ENCODE peak calls at places on chromosomes 5 and 9, in four cellular contexts. U is endothelial cell, D is stomach, K is cardiac muscle cell. Z is an unnamed sample.
A peak's percentile ranks its signal among the peaks of the same experiment; 100 is the strongest.

GRCh38 chr5:90638878-90639277 is 80.3 kb downstream of the ADGRV1 start:
- DNase-seq in D (no peak), K (no peak), U (no peak), Z (no peak)

GRCh38 chr9:112475318-112475717 is 11.3 kb upstream of the KIAA1958 start:
- DNase-seq in D (no peak), U (no peak), K (no peak), Z (no peak)

GRCh38 chr9:35606138-35606504 is 1.1 kb downstream of the TESK1 start:
- DNase-seq in D (no peak), U (no peak), K (no peak), Z (no peak)

GRCh38 chr9:134558124-134558805 is 83.3 kb upstream of the COL5A1 start:
- DNase-seq in U (no peak), K (no peak), D (no peak), Z (no peak)

GRCh38 chr5:112119527-112119926 is 299.6 kb downstream of the EPB41L4A start:
- DNase-seq in K (no peak), U (no peak), D (no peak), Z (no peak)

GRCh38 chr5:62475072-62475471 is 62.5 kb downstream of the IPO11 start:
- DNase-seq in D (no peak), K (no peak), U (no peak), Z (no peak)

GRCh38 chr9:136671646-136672430 is 9.1 kb downstream of the EGFL7 start:
- DNase-seq in U (peak; percentile 72), D (no peak), K (peak; percentile 66), Z (peak; percentile 62)

GRCh38 chr5:133854554-133854953 is 113.9 kb downstream of the C5orf15 start:
- DNase-seq in U (no peak), K (no peak), D (peak; percentile 16), Z (no peak)

GRCh38 chr5:159792180-159792579 is 124.1 kb upstream of the ADRA1B start:
- DNase-seq in K (no peak), D (no peak), U (no peak), Z (no peak)

GRCh38 chr9:132616725-132617124 is 34.3 kb downstream of the BARHL1 start:
- DNase-seq in D (no peak), U (no peak), K (no peak), Z (no peak)

GRCh38 chr9:70470050-70471015 is 55.9 kb upstream of the KLF9 start:
- DNase-seq in U (no peak), K (peak; percentile 49), D (peak; percentile 73), Z (no peak)

GRCh38 chr5:7415123-7415522 is 19.2 kb downstream of the ADCY2 start:
- DNase-seq in D (no peak), U (no peak), K (no peak), Z (no peak)

GRCh38 chr5:133232435-133232834 is 180.6 kb downstream of the HSPA4 start:
- DNase-seq in K (no peak), D (no peak), U (no peak), Z (no peak)

GRCh38 chr9:33161011-33161588 is 6.0 kb downstream of the B4GALT1 start:
- DNase-seq in K (no peak), U (no peak), D (peak; percentile 62), Z (no peak)

GRCh38 chr5:172102913-172103629 is 85.0 kb downstream of the STK10 start:
- DNase-seq in U (peak; percentile 46), K (peak; percentile 28), D (peak; percentile 67), Z (no peak)

GRCh38 chr5:136677219-136677618 is 311.9 kb upstream of the TRPC7 start:
- DNase-seq in K (no peak), D (no peak), U (no peak), Z (no peak)

GRCh38 chr5:83450183-83450839 is 21.2 kb upstream of the VCAN start:
- DNase-seq in U (no peak), D (no peak), K (no peak), Z (no peak)

GRCh38 chr5:91443761-91444467 is 60.8 kb upstream of the ARRDC3 start:
- DNase-seq in D (no peak), U (no peak), K (no peak), Z (no peak)

GRCh38 chr9:104108315-104108714 is 14.2 kb downstream of the SMC2 start:
- DNase-seq in D (no peak), U (no peak), K (no peak), Z (no peak)

GRCh38 chr5:14174235-14174636 is 31.1 kb downstream of the TRIO start:
- DNase-seq in U (peak; percentile 27), D (no peak), K (peak; percentile 42), Z (no peak)

GRCh38 chr9:69388596-69388995 is 63.6 kb downstream of the ENTREP1 start:
- DNase-seq in D (no peak), K (no peak), U (no peak), Z (no peak)

GRCh38 chr9:126704157-126704941 is 90.6 kb downstream of the LMX1B start:
- DNase-seq in U (peak; percentile 3), K (no peak), D (no peak), Z (no peak)

GRCh38 chr9:135087489-135087791 is at the start of gene OLFM1:
- DNase-seq in U (peak; percentile 83), K (peak; percentile 74), D (peak; percentile 71), Z (peak; percentile 53)

GRCh38 chr5:140205216-140205615 is 30.2 kb downstream of the CYSTM1 start:
- DNase-seq in K (no peak), U (no peak), D (no peak), Z (no peak)

GRCh38 chr5:38190111-38190510 is 68.2 kb upstream of the EGFLAM start:
- DNase-seq in D (no peak), K (no peak), U (no peak), Z (no peak)

GRCh38 chr5:38187532-38187931 is 70.8 kb upstream of the EGFLAM start:
- DNase-seq in D (no peak), K (no peak), U (no peak), Z (no peak)

GRCh38 chr5:38191693-38192092 is 66.7 kb upstream of the EGFLAM start:
- DNase-seq in D (no peak), K (no peak), U (no peak), Z (no peak)

GRCh38 chr5:38188591-38188990 is 69.8 kb upstream of the EGFLAM start:
- DNase-seq in K (no peak), U (no peak), D (no peak), Z (no peak)

GRCh38 chr5:38189031-38189632 is 69.2 kb upstream of the EGFLAM start:
- DNase-seq in K (no peak), D (no peak), U (no peak), Z (no peak)
- TF ChIP-seq CTCF in K (no peak), D (no peak), U (no peak), Z (no peak)

DNA sequence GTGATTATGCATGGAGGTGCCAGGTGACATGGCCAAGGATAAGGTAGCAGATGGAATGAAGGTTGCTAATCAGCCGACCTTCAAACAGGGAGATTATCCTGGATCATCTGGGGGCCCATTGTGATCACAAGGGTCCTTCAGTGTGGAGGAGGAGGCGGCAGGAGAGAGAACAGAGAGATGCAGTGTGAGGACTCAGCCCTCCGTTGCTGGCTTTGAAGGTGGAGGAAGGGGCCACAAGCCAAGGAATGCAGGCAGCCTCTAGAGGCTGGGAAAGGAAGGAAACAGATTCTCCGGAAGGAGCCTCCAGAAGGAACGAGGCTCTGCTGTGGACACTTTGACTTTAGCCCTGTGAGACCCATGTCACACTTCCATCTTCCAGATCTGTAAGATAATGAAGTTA is 27.4 kb upstream of the EEIG1 start:
- DNase-seq in D (no peak), U (no peak), K (no peak), Z (no peak)
- TF ChIP-seq CTCF in D (no peak), U (no peak), K (no peak), Z (no peak)

GRCh38 chr5:25701936-25702335 is 1057.2 kb upstream of the CDH10 start:
- DNase-seq in D (no peak), U (no peak), K (no peak), Z (no peak)
- TF ChIP-seq CTCF in D (no peak), U (no peak), K (no peak), Z (no peak)

GRCh38 chr5:146020100-146020499 is 83.7 kb downstream of the SH3RF2 start:
- DNase-seq in D (no peak), U (no peak), K (no peak), Z (no peak)
- TF ChIP-seq CTCF in D (no peak), U (no peak), K (no peak), Z (no peak)